ENCODE peak calls at places on chromosome 21, in ten cellular contexts. One of them, this sample, is unnamed.

GRCh38 chr21:42216726-42217572 is 2.0 kb upstream of the ABCG1 start:
- DNase-seq in mucosa of descending colon: no peak
- DNase-seq in mesendoderm: no peak
- DNase-seq in GM23338: no peak
- DNase-seq in uterus: no peak
- DNase-seq in skeletal muscle cell: no peak
- DNase-seq in suprapubic skin: peak
- DNase-seq in colonic mucosa: no peak
- DNase-seq in OCI-LY7: no peak
- DNase-seq in cardiac fibroblast: no peak
- DNase-seq in this sample: no peak

GRCh38 chr21:31670065-31670464 is 10.6 kb downstream of the SOD1 start:
- DNase-seq in uterus: no peak
- DNase-seq in colonic mucosa: no peak
- DNase-seq in GM23338: no peak
- DNase-seq in skeletal muscle cell: no peak
- DNase-seq in cardiac fibroblast: no peak
- DNase-seq in suprapubic skin: no peak
- DNase-seq in OCI-LY7: no peak
- DNase-seq in mucosa of descending colon: no peak
- DNase-seq in mesendoderm: no peak
- DNase-seq in this sample: no peak

GRCh38 chr21:36260030-36260787 is 59.8 kb upstream of the MORC3 start:
- DNase-seq in suprapubic skin: no peak
- DNase-seq in OCI-LY7: peak
- DNase-seq in GM23338: peak
- DNase-seq in mesendoderm: peak
- DNase-seq in colonic mucosa: peak
- DNase-seq in mucosa of descending colon: no peak
- DNase-seq in uterus: peak
- DNase-seq in cardiac fibroblast: peak
- DNase-seq in skeletal muscle cell: peak
- DNase-seq in this sample: no peak

GRCh38 chr21:34351786-34352241 is 12.0 kb upstream of the KCNE2 start:
- DNase-seq in colonic mucosa: peak
- DNase-seq in skeletal muscle cell: no peak
- DNase-seq in mesendoderm: peak
- DNase-seq in GM23338: peak
- DNase-seq in cardiac fibroblast: peak
- DNase-seq in OCI-LY7: peak
- DNase-seq in uterus: no peak
- DNase-seq in mucosa of descending colon: no peak
- DNase-seq in suprapubic skin: peak
- DNase-seq in this sample: no peak

GRCh38 chr21:33967086-33967571 is 51.5 kb upstream of the ATP5PO start:
- DNase-seq in colonic mucosa: no peak
- DNase-seq in OCI-LY7: no peak
- DNase-seq in skeletal muscle cell: no peak
- DNase-seq in suprapubic skin: no peak
- DNase-seq in GM23338: no peak
- DNase-seq in cardiac fibroblast: no peak
- DNase-seq in uterus: no peak
- DNase-seq in mucosa of descending colon: no peak
- DNase-seq in mesendoderm: peak
- DNase-seq in this sample: no peak

GRCh38 chr21:32423320-32423719 is 10.8 kb downstream of the EVA1C start:
- DNase-seq in skeletal muscle cell: no peak
- DNase-seq in GM23338: no peak
- DNase-seq in OCI-LY7: no peak
- DNase-seq in cardiac fibroblast: peak
- DNase-seq in uterus: no peak
- DNase-seq in mucosa of descending colon: no peak
- DNase-seq in mesendoderm: no peak
- DNase-seq in suprapubic skin: no peak
- DNase-seq in colonic mucosa: no peak
- DNase-seq in this sample: no peak

GRCh38 chr21:33825898-33826297 is 89.7 kb downstream of the ATP5PO start:
- DNase-seq in colonic mucosa: no peak
- DNase-seq in OCI-LY7: no peak
- DNase-seq in GM23338: no peak
- DNase-seq in suprapubic skin: no peak
- DNase-seq in mucosa of descending colon: no peak
- DNase-seq in cardiac fibroblast: peak
- DNase-seq in uterus: peak
- DNase-seq in skeletal muscle cell: no peak
- DNase-seq in mesendoderm: no peak
- DNase-seq in this sample: no peak

GRCh38 chr21:37670883-37671282 is 245.4 kb downstream of the KCNJ6 start:
- DNase-seq in GM23338: no peak
- DNase-seq in cardiac fibroblast: peak
- DNase-seq in suprapubic skin: no peak
- DNase-seq in mesendoderm: no peak
- DNase-seq in colonic mucosa: no peak
- DNase-seq in OCI-LY7: no peak
- DNase-seq in skeletal muscle cell: no peak
- DNase-seq in uterus: no peak
- DNase-seq in mucosa of descending colon: no peak
- DNase-seq in this sample: no peak

GRCh38 chr21:33433425-33434114 is 30.4 kb downstream of the IFNGR2 start:
- DNase-seq in GM23338: no peak
- DNase-seq in OCI-LY7: no peak
- DNase-seq in mucosa of descending colon: no peak
- DNase-seq in cardiac fibroblast: no peak
- DNase-seq in colonic mucosa: no peak
- DNase-seq in skeletal muscle cell: no peak
- DNase-seq in uterus: no peak
- DNase-seq in mesendoderm: no peak
- DNase-seq in suprapubic skin: no peak
- DNase-seq in this sample: no peak

GRCh38 chr21:35611752-35612151 is 448.6 kb downstream of the SETD4 start:
- DNase-seq in suprapubic skin: no peak
- DNase-seq in mesendoderm: no peak
- DNase-seq in mucosa of descending colon: no peak
- DNase-seq in uterus: no peak
- DNase-seq in cardiac fibroblast: no peak
- DNase-seq in GM23338: no peak
- DNase-seq in colonic mucosa: no peak
- DNase-seq in OCI-LY7: no peak
- DNase-seq in skeletal muscle cell: no peak
- DNase-seq in this sample: no peak

GRCh38 chr21:36325373-36326010 is 5.5 kb downstream of the MORC3 start:
- DNase-seq in colonic mucosa: no peak
- DNase-seq in OCI-LY7: no peak
- DNase-seq in skeletal muscle cell: no peak
- DNase-seq in uterus: no peak
- DNase-seq in GM23338: no peak
- DNase-seq in mesendoderm: no peak
- DNase-seq in cardiac fibroblast: no peak
- DNase-seq in mucosa of descending colon: no peak
- DNase-seq in suprapubic skin: no peak
- DNase-seq in this sample: no peak

GRCh38 chr21:16751705-16752104 is 761.1 kb upstream of the CXADR start:
- DNase-seq in mucosa of descending colon: no peak
- DNase-seq in GM23338: no peak
- DNase-seq in uterus: no peak
- DNase-seq in suprapubic skin: no peak
- DNase-seq in cardiac fibroblast: no peak
- DNase-seq in mesendoderm: no peak
- DNase-seq in skeletal muscle cell: no peak
- DNase-seq in OCI-LY7: no peak
- DNase-seq in colonic mucosa: no peak
- DNase-seq in this sample: no peak

GRCh38 chr21:20353351-20353750 is 644.9 kb upstream of the NCAM2 start:
- DNase-seq in cardiac fibroblast: no peak
- DNase-seq in skeletal muscle cell: no peak
- DNase-seq in OCI-LY7: no peak
- DNase-seq in uterus: no peak
- DNase-seq in mesendoderm: no peak
- DNase-seq in mucosa of descending colon: no peak
- DNase-seq in suprapubic skin: no peak
- DNase-seq in colonic mucosa: no peak
- DNase-seq in GM23338: no peak
- DNase-seq in this sample: no peak

GRCh38 chr21:32340863-32341848 is 42.5 kb downstream of the MRAP start:
- DNase-seq in skeletal muscle cell: no peak
- DNase-seq in cardiac fibroblast: no peak
- DNase-seq in GM23338: no peak
- DNase-seq in uterus: no peak
- DNase-seq in suprapubic skin: no peak
- DNase-seq in mesendoderm: no peak
- DNase-seq in OCI-LY7: no peak
- DNase-seq in mucosa of descending colon: no peak
- DNase-seq in colonic mucosa: no peak
- DNase-seq in this sample: no peak

GRCh38 chr21:18608226-18608625 is 204.6 kb upstream of the TMPRSS15 start:
- DNase-seq in skeletal muscle cell: no peak
- DNase-seq in suprapubic skin: no peak
- DNase-seq in mucosa of descending colon: no peak
- DNase-seq in colonic mucosa: no peak
- DNase-seq in mesendoderm: no peak
- DNase-seq in GM23338: no peak
- DNase-seq in OCI-LY7: no peak
- DNase-seq in cardiac fibroblast: no peak
- DNase-seq in uterus: no peak
- DNase-seq in this sample: no peak

GRCh38 chr21:35508389-35508888 is 459.3 kb upstream of the RUNX1 start:
- DNase-seq in suprapubic skin: no peak
- DNase-seq in mucosa of descending colon: peak
- DNase-seq in skeletal muscle cell: peak
- DNase-seq in cardiac fibroblast: peak
- DNase-seq in OCI-LY7: peak
- DNase-seq in colonic mucosa: peak
- DNase-seq in mesendoderm: peak
- DNase-seq in GM23338: peak
- DNase-seq in uterus: no peak
- DNase-seq in this sample: no peak

GRCh38 chr21:28742527-28742926 is 250.2 kb downstream of the LTN1 start:
- DNase-seq in mesendoderm: no peak
- DNase-seq in mucosa of descending colon: no peak
- DNase-seq in suprapubic skin: no peak
- DNase-seq in colonic mucosa: no peak
- DNase-seq in cardiac fibroblast: peak
- DNase-seq in skeletal muscle cell: no peak
- DNase-seq in uterus: no peak
- DNase-seq in GM23338: no peak
- DNase-seq in OCI-LY7: no peak
- DNase-seq in this sample: no peak

GRCh38 chr21:45164124-45164511 is 89.7 kb downstream of the ADARB1 start:
- DNase-seq in mesendoderm: no peak
- DNase-seq in cardiac fibroblast: no peak
- DNase-seq in GM23338: no peak
- DNase-seq in skeletal muscle cell: peak
- DNase-seq in suprapubic skin: no peak
- DNase-seq in uterus: no peak
- DNase-seq in OCI-LY7: no peak
- DNase-seq in colonic mucosa: no peak
- DNase-seq in mucosa of descending colon: no peak
- DNase-seq in this sample: peak
- H3K4me3 ChIP-seq in mesendoderm: no peak
- H3K4me3 ChIP-seq in cardiac fibroblast: no peak
- H3K4me3 ChIP-seq in GM23338: no peak
- H3K4me3 ChIP-seq in skeletal muscle cell: no peak
- H3K4me3 ChIP-seq in suprapubic skin: no peak
- H3K4me3 ChIP-seq in uterus: no peak
- H3K4me3 ChIP-seq in OCI-LY7: no peak
- H3K4me3 ChIP-seq in colonic mucosa: no peak
- H3K4me3 ChIP-seq in mucosa of descending colon: no peak
- H3K4me3 ChIP-seq in this sample: no peak

GRCh38 chr21:26965091-26965566 is 1.8 kb downstream of the ADAMTS5 start:
- DNase-seq in mesendoderm: no peak
- DNase-seq in uterus: no peak
- DNase-seq in suprapubic skin: no peak
- DNase-seq in OCI-LY7: no peak
- DNase-seq in GM23338: no peak
- DNase-seq in mucosa of descending colon: no peak
- DNase-seq in skeletal muscle cell: no peak
- DNase-seq in cardiac fibroblast: no peak
- DNase-seq in colonic mucosa: no peak
- DNase-seq in this sample: no peak

GRCh38 chr21:26958792-26959191 is 8.1 kb downstream of the ADAMTS5 start:
- DNase-seq in mesendoderm: no peak
- DNase-seq in skeletal muscle cell: no peak
- DNase-seq in cardiac fibroblast: no peak
- DNase-seq in uterus: no peak
- DNase-seq in colonic mucosa: no peak
- DNase-seq in OCI-LY7: no peak
- DNase-seq in suprapubic skin: no peak
- DNase-seq in mucosa of descending colon: no peak
- DNase-seq in GM23338: no peak
- DNase-seq in this sample: no peak

GRCh38 chr21:26964379-26964778 is 2.5 kb downstream of the ADAMTS5 start:
- DNase-seq in mesendoderm: peak
- DNase-seq in cardiac fibroblast: peak
- DNase-seq in uterus: peak
- DNase-seq in OCI-LY7: no peak
- DNase-seq in skeletal muscle cell: no peak
- DNase-seq in suprapubic skin: peak
- DNase-seq in colonic mucosa: peak
- DNase-seq in mucosa of descending colon: peak
- DNase-seq in GM23338: peak
- DNase-seq in this sample: no peak

GRCh38 chr21:26962516-26963305 is 4.2 kb downstream of the ADAMTS5 start:
- DNase-seq in cardiac fibroblast: peak
- DNase-seq in skeletal muscle cell: no peak
- DNase-seq in mucosa of descending colon: no peak
- DNase-seq in GM23338: no peak
- DNase-seq in colonic mucosa: no peak
- DNase-seq in OCI-LY7: no peak
- DNase-seq in suprapubic skin: no peak
- DNase-seq in mesendoderm: no peak
- DNase-seq in uterus: no peak
- DNase-seq in this sample: no peak

GRCh38 chr21:26961704-26962103 is 5.2 kb downstream of the ADAMTS5 start:
- DNase-seq in suprapubic skin: no peak
- DNase-seq in cardiac fibroblast: no peak
- DNase-seq in GM23338: peak
- DNase-seq in OCI-LY7: no peak
- DNase-seq in mucosa of descending colon: no peak
- DNase-seq in skeletal muscle cell: no peak
- DNase-seq in uterus: no peak
- DNase-seq in colonic mucosa: peak
- DNase-seq in mesendoderm: peak
- DNase-seq in this sample: no peak
- H3K4me3 ChIP-seq in suprapubic skin: peak
- H3K4me3 ChIP-seq in cardiac fibroblast: no peak
- H3K4me3 ChIP-seq in GM23338: no peak
- H3K4me3 ChIP-seq in OCI-LY7: no peak
- H3K4me3 ChIP-seq in mucosa of descending colon: no peak
- H3K4me3 ChIP-seq in skeletal muscle cell: no peak
- H3K4me3 ChIP-seq in uterus: peak
- H3K4me3 ChIP-seq in colonic mucosa: no peak
- H3K4me3 ChIP-seq in mesendoderm: no peak
- H3K4me3 ChIP-seq in this sample: peak

GRCh38 chr21:38861989-38862683 is 56.4 kb downstream of the ETS2 start:
- DNase-seq in uterus: no peak
- DNase-seq in suprapubic skin: no peak
- DNase-seq in skeletal muscle cell: no peak
- DNase-seq in GM23338: no peak
- DNase-seq in OCI-LY7: peak
- DNase-seq in mesendoderm: no peak
- DNase-seq in cardiac fibroblast: no peak
- DNase-seq in colonic mucosa: no peak
- DNase-seq in mucosa of descending colon: no peak
- DNase-seq in this sample: no peak
- H3K4me3 ChIP-seq in uterus: no peak
- H3K4me3 ChIP-seq in suprapubic skin: no peak
- H3K4me3 ChIP-seq in skeletal muscle cell: no peak
- H3K4me3 ChIP-seq in GM23338: no peak
- H3K4me3 ChIP-seq in OCI-LY7: peak
- H3K4me3 ChIP-seq in mesendoderm: no peak
- H3K4me3 ChIP-seq in cardiac fibroblast: no peak
- H3K4me3 ChIP-seq in colonic mucosa: no peak
- H3K4me3 ChIP-seq in mucosa of descending colon: no peak
- H3K4me3 ChIP-seq in this sample: no peak

GRCh38 chr21:43727571-43728466 is 8.9 kb downstream of the PDXK start:
- DNase-seq in uterus: peak
- DNase-seq in cardiac fibroblast: no peak
- DNase-seq in colonic mucosa: no peak
- DNase-seq in skeletal muscle cell: no peak
- DNase-seq in GM23338: no peak
- DNase-seq in OCI-LY7: no peak
- DNase-seq in mesendoderm: no peak
- DNase-seq in mucosa of descending colon: no peak
- DNase-seq in suprapubic skin: no peak
- DNase-seq in this sample: no peak
- H3K4me3 ChIP-seq in uterus: peak
- H3K4me3 ChIP-seq in cardiac fibroblast: no peak
- H3K4me3 ChIP-seq in colonic mucosa: peak
- H3K4me3 ChIP-seq in skeletal muscle cell: peak
- H3K4me3 ChIP-seq in GM23338: peak
- H3K4me3 ChIP-seq in OCI-LY7: peak
- H3K4me3 ChIP-seq in mesendoderm: peak
- H3K4me3 ChIP-seq in mucosa of descending colon: no peak
- H3K4me3 ChIP-seq in suprapubic skin: peak
- H3K4me3 ChIP-seq in this sample: peak